ENCODE peak calls at places on chromosomes 5 and 9, in nine cellular contexts. L is HCT116, B is hepatocyte, Z is stomach, S is psoas muscle, I is BE2C, X is tibial artery, U is tibial nerve, T is BJ. W is an unnamed sample. For H3K36me3, the result is how much of the 10 kb centered on the place peaks cover.

GRCh38 chr5:159031513-159031912 is 68.2 kb downstream of the EBF1 start:
- DNase-seq in L (no peak), B (no peak), Z (no peak), S (no peak), I (no peak), X (no peak), U (no peak), T (no peak), W (no peak)

GRCh38 chr5:141558150-141558549 is 60.6 kb downstream of the DIAPH1 start:
- DNase-seq in L (no peak), B (no peak), Z (no peak), S (no peak), I (no peak), X (no peak), U (no peak), T (no peak), W (no peak)

GRCh38 chr9:131838581-131839280 is 98.9 kb upstream of the RAPGEF1 start:
- DNase-seq in L (no peak), B (no peak), Z (no peak), S (no peak), I (no peak), X (no peak), U (no peak), T (no peak), W (no peak)

GRCh38 chr9:69036319-69036718 is 767 bp downstream of the FXN start:
- DNase-seq in L (no peak), B (peak), Z (no peak), S (no peak), I (no peak), X (no peak), U (no peak), T (no peak), W (peak)

GRCh38 chr9:6008169-6008979 is 7.0 kb downstream of the RANBP6 start:
- DNase-seq in L (peak), B (peak), Z (peak), S (peak), I (peak), X (peak), U (peak), T (peak), W (peak)

GRCh38 chr9:4375424-4376195 is 75.7 kb upstream of the GLIS3 start:
- DNase-seq in L (peak), B (peak), Z (no peak), S (no peak), I (no peak), X (no peak), U (no peak), T (peak), W (no peak)

GRCh38 chr9:129278391-129279237 is 100.6 kb upstream of the IER5L start:
- DNase-seq in L (peak), B (no peak), Z (peak), S (no peak), I (peak), X (peak), U (no peak), T (no peak), W (peak)

GRCh38 chr9:112032009-112032408 is 135.4 kb downstream of the UGCG start:
- DNase-seq in L (no peak), B (no peak), Z (no peak), S (no peak), I (no peak), X (no peak), U (no peak), T (no peak), W (no peak)

GRCh38 chr9:16119861-16120641 is 567.2 kb downstream of the CCDC171 start:
- DNase-seq in L (no peak), B (no peak), Z (no peak), S (no peak), I (no peak), X (no peak), U (no peak), T (no peak), W (no peak)

GRCh38 chr5:4868140-4868735 is 271.9 kb upstream of the ADAMTS16 start:
- DNase-seq in L (peak), B (peak), Z (peak), S (peak), I (peak), X (no peak), U (peak), T (no peak), W (peak)

GRCh38 chr9:118009585-118009984 is 305.4 kb downstream of the TLR4 start:
- DNase-seq in L (no peak), B (no peak), Z (no peak), S (no peak), I (no peak), X (no peak), U (no peak), T (no peak), W (no peak)

GRCh38 chr5:54793612-54794436 is 191.6 kb downstream of the ESM1 start:
- DNase-seq in L (no peak), B (no peak), Z (no peak), S (no peak), I (no peak), X (no peak), U (no peak), T (peak), W (no peak)

GRCh38 chr5:131067596-131067995 is 97.5 kb downstream of the HINT1 start:
- DNase-seq in L (no peak), B (no peak), Z (no peak), S (no peak), I (no peak), X (no peak), U (no peak), T (no peak), W (no peak)

GRCh38 chr5:53037141-53037859 is 48.1 kb downstream of the ITGA2 start:
- DNase-seq in L (peak), B (no peak), Z (no peak), S (no peak), I (no peak), X (no peak), U (no peak), T (peak), W (no peak)

GRCh38 chr5:56791396-56791795 is 24.0 kb upstream of the MAP3K1 start:
- DNase-seq in L (no peak), B (no peak), Z (no peak), S (no peak), I (no peak), X (no peak), U (no peak), T (no peak), W (no peak)

GRCh38 chr9:18989097-18989496 is 43.9 kb downstream of the SAXO1 start:
- DNase-seq in L (no peak), B (no peak), Z (no peak), S (no peak), I (no peak), X (no peak), U (no peak), T (no peak), W (no peak)

GRCh38 chr9:120395374-120395773 is 184.6 kb downstream of the CDK5RAP2 start:
- DNase-seq in L (no peak), B (no peak), Z (no peak), S (no peak), I (no peak), X (no peak), U (no peak), T (no peak), W (no peak)

GRCh38 chr9:89022071-89022721 is 30.9 kb downstream of the S1PR3 start:
- DNase-seq in L (no peak), B (peak), Z (peak), S (no peak), I (no peak), X (no peak), U (no peak), T (no peak), W (peak)

GRCh38 chr9:80500300-80500699 is 928.5 kb downstream of the TLE4 start:
- DNase-seq in L (no peak), B (no peak), Z (no peak), S (no peak), I (no peak), X (no peak), U (no peak), T (no peak), W (no peak)

GRCh38 chr9:114612272-114612923 is 1.3 kb downstream of the TMEM268 start:
- DNase-seq in L (no peak), B (no peak), Z (no peak), S (no peak), I (no peak), X (no peak), U (no peak), T (no peak), W (no peak)

GRCh38 chr5:177473461-177473991 is at the start of gene DBN1:
- DNase-seq in L (no peak), B (peak), Z (peak), S (peak), I (peak), X (no peak), U (no peak), T (no peak), W (peak)

GRCh38 chr9:80052830-80053229 is 481.1 kb downstream of the TLE4 start:
- DNase-seq in L (no peak), B (no peak), Z (no peak), S (no peak), I (no peak), X (no peak), U (no peak), T (no peak), W (no peak)

GRCh38 chr9:19156026-19156474 is 28.8 kb upstream of the PLIN2 start:
- DNase-seq in L (no peak), B (no peak), Z (no peak), S (no peak), I (no peak), X (no peak), U (no peak), T (no peak), W (no peak)

GRCh38 chr5:150672237-150672883 is 11.3 kb downstream of the MYOZ3 start:
- DNase-seq in L (no peak), B (peak), Z (peak), S (peak), I (no peak), X (peak), U (peak), T (no peak), W (peak)

GRCh38 chr9:129679537-129679936 is 14.1 kb downstream of the PRRX2 start:
- DNase-seq in L (no peak), B (no peak), Z (no peak), S (no peak), I (no peak), X (no peak), U (no peak), T (no peak), W (no peak)

GRCh38 chr5:172423379-172424110 is 30.8 kb downstream of the SH3PXD2B start:
- DNase-seq in L (no peak), B (no peak), Z (no peak), S (no peak), I (no peak), X (no peak), U (no peak), T (no peak), W (no peak)

GRCh38 chr9:90801175-90801506 is 478 bp upstream of the SYK start:
- DNase-seq in L (no peak), B (no peak), Z (no peak), S (no peak), I (no peak), X (no peak), U (no peak), T (no peak), W (no peak)

GRCh38 chr9:79287881-79288280 is 283.9 kb upstream of the TLE4 start:
- DNase-seq in L (no peak), B (no peak), Z (no peak), S (no peak), I (no peak), X (no peak), U (no peak), T (no peak), W (no peak)

GRCh38 chr9:94156549-94157407 is 72.5 kb downstream of the PTPDC1 start:
- DNase-seq in L (no peak), B (peak), Z (peak), S (peak), I (peak), X (peak), U (peak), T (no peak), W (peak)

GRCh38 chr5:127565586-127566270 is 48.3 kb downstream of the PRRC1 start:
- DNase-seq in L (no peak), B (no peak), Z (no peak), S (no peak), I (no peak), X (no peak), U (no peak), T (no peak), W (no peak)

GRCh38 chr5:87754009-87754757 is 341.5 kb upstream of the CCNH start:
- DNase-seq in L (no peak), B (no peak), Z (no peak), S (no peak), I (no peak), X (no peak), U (no peak), T (no peak), W (no peak)

GRCh38 chr9:17694336-17694735 is 115.5 kb downstream of the SH3GL2 start:
- DNase-seq in L (no peak), B (no peak), Z (no peak), S (no peak), I (no peak), X (no peak), U (no peak), T (no peak), W (no peak)

GRCh38 chr5:57692582-57693487 is 210.2 kb upstream of the ACTBL2 start:
- DNase-seq in L (peak), B (peak), Z (peak), S (peak), I (peak), X (peak), U (peak), T (peak), W (peak)

GRCh38 chr5:114358329-114358728 is 3.5 kb upstream of the KCNN2 start:
- DNase-seq in L (no peak), B (no peak), Z (no peak), S (no peak), I (no peak), X (no peak), U (no peak), T (no peak), W (no peak)

GRCh38 chr9:115628426-115628825 is 510.5 kb upstream of the TNC start:
- DNase-seq in L (no peak), B (no peak), Z (no peak), S (no peak), I (no peak), X (no peak), U (no peak), T (no peak), W (no peak)

GRCh38 chr9:136044207-136044970 is 50.7 kb downstream of the NACC2 start:
- DNase-seq in L (no peak), B (no peak), Z (peak), S (no peak), I (no peak), X (peak), U (no peak), T (no peak), W (no peak)

GRCh38 chr5:112733586-112733985 is 4.1 kb upstream of the APC start:
- DNase-seq in L (no peak), B (no peak), Z (no peak), S (no peak), I (no peak), X (no peak), U (no peak), T (no peak), W (no peak)

GRCh38 chr9:2066312-2067273 is 51.4 kb downstream of the SMARCA2 start:
- DNase-seq in L (no peak), B (peak), Z (no peak), S (no peak), I (no peak), X (no peak), U (no peak), T (no peak), W (no peak)

GRCh38 chr5:15008476-15008875 is 136.9 kb upstream of the ANKH start:
- DNase-seq in L (peak), B (peak), Z (peak), S (peak), I (peak), X (peak), U (peak), T (peak), W (peak)

GRCh38 chr9:38443181-38443580 is 18.9 kb upstream of the IGFBPL1 start:
- DNase-seq in L (no peak), B (peak), Z (peak), S (no peak), I (no peak), X (no peak), U (no peak), T (no peak), W (peak)
- H3K36me3 ChIP-seq in L (under half), B (under half), Z (under half), S (under half), I (under half), X (under half), U (under half), T (under half), W (under half)

GRCh38 chr9:113596616-113597320 is 133.2 kb downstream of the RGS3 start:
- DNase-seq in L (no peak), B (no peak), Z (no peak), S (no peak), I (no peak), X (no peak), U (no peak), T (no peak), W (no peak)
- H3K36me3 ChIP-seq in L (under half), B (under half), Z (under half), S (under half), I (under half), X (under half), U (under half), T (under half), W (under half)

GRCh38 chr5:138523406-138523805 is 19.6 kb downstream of the ETF1 start:
- DNase-seq in L (no peak), B (no peak), Z (no peak), S (no peak), I (no peak), X (no peak), U (no peak), T (no peak), W (no peak)

GRCh38 chr5:138520971-138521370 is 22.1 kb downstream of the ETF1 start:
- DNase-seq in L (no peak), B (no peak), Z (no peak), S (no peak), I (no peak), X (no peak), U (no peak), T (no peak), W (no peak)

GRCh38 chr5:138515571-138516275 is 27.3 kb downstream of the ETF1 start:
- DNase-seq in L (no peak), B (no peak), Z (no peak), S (no peak), I (no peak), X (no peak), U (no peak), T (no peak), W (no peak)

DNA sequence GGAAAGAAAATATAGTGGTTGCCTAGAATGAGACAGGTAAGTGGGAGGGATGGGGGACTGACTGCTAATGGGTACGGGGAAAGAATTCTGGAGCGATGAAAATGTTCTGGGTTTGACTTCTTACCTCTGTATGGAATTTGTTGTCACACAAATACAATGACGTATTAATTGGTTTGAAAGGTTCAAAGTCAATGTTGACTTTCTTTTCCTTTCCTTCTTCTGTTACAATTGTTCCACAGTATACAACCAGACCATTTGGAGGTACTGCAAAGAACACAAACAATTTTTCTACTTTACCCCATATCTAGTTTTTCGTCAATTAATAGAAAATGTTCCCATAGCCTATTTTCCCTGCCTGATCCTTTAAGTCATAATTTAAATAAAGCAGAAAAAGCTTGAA is 25.6 kb downstream of the ETF1 start:
- DNase-seq in L (no peak), B (no peak), Z (no peak), S (no peak), I (no peak), X (no peak), U (no peak), T (no peak), W (no peak)
- H3K36me3 ChIP-seq in L (under half), B (under half), Z (half or more), S (under half), I (half or more), X (half or more), U (half or more), T (under half), W (under half)

DNA sequence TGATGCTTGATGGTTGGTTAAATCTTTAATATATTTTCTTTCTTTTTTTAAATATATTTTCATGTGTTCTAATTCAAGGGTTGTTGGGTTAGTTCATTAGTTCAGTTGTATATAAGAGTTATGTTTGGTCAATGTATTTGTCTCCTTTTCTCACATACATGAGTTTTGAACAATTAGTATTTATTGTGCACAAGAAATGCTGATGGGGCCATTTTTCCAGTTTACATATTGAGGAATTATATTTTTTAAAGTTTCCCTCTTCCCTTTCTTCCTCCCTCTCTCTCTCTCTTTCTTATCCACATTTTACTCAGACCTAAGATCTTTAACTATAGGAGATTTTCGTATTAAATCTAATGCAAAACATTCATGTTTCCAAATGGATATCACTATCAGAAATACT is 74.0 kb downstream of the LNPEP start:
- DNase-seq in L (no peak), B (no peak), Z (no peak), S (no peak), I (no peak), X (no peak), U (no peak), T (no peak), W (no peak)
- H3K36me3 ChIP-seq in L (under half), B (under half), Z (half or more), S (under half), I (under half), X (under half), U (under half), T (under half), W (under half)

DNA sequence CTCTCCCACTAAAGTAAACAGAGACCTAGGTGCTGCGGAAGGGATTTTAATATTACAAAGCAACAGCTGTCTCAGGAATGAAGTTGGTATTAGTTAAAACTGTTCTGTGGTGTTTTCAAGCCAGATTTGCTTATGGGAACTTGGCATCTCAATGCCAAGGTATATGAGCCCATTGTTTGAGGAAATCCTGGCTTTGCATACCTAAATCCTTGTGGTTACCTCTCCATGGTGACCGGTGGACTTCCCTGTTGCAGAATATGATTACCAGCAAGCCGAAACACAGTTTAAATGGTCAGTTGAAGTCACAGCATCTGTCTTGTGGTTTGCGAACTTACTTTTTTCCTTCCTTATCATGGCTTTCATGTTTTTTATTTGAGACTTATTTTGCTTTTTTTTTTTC is 62.3 kb upstream of the TXNDC8 start:
- DNase-seq in L (no peak), B (no peak), Z (no peak), S (no peak), I (no peak), X (no peak), U (no peak), T (no peak), W (no peak)
- H3K36me3 ChIP-seq in L (under half), B (under half), Z (under half), S (under half), I (under half), X (under half), U (under half), T (under half), W (under half)

GRCh38 chr5:136058031-136058971 is 29.5 kb downstream of the TGFBI start:
- DNase-seq in L (peak), B (peak), Z (peak), S (peak), I (peak), X (peak), U (peak), T (peak), W (peak)
- H3K36me3 ChIP-seq in L (under half), B (under half), Z (under half), S (under half), I (under half), X (under half), U (under half), T (under half), W (under half)